ENCODE peak calls at places on chromosomes 2 and 18, in five cellular contexts. J, H, N, B and Y are unnamed samples.

GRCh38 chr2:22377251-22377650 is 1007.7 kb upstream of the KLHL29 start:
- DNase-seq in J (no peak), H (no peak), N (no peak), B (no peak), Y (no peak)

GRCh38 chr2:9178905-9179571 is 27.6 kb upstream of the ASAP2 start:
- DNase-seq in J (no peak), H (peak), N (no peak), B (peak), Y (no peak)

GRCh38 chr18:61957801-61958516 is 65.2 kb upstream of the RNF152 start:
- DNase-seq in J (no peak), H (no peak), N (no peak), B (no peak), Y (no peak)

GRCh38 chr18:46609048-46609447 is 48.0 kb downstream of the LOXHD1 start:
- DNase-seq in J (no peak), H (no peak), N (no peak), B (no peak), Y (no peak)

GRCh38 chr2:107072150-107072940 is 186.4 kb upstream of the ST6GAL2 start:
- DNase-seq in J (no peak), H (no peak), N (no peak), B (no peak), Y (no peak)

GRCh38 chr2:240433973-240434727 is 1.3 kb upstream of the GPC1 start:
- DNase-seq in J (no peak), H (peak), N (no peak), B (no peak), Y (no peak)

GRCh38 chr18:23151414-23152099 is 16.3 kb downstream of the CABLES1 start:
- DNase-seq in J (no peak), H (no peak), N (no peak), B (no peak), Y (no peak)

GRCh38 chr2:179429060-179429471 is 164.4 kb upstream of the SESTD1 start:
- DNase-seq in J (no peak), H (no peak), N (no peak), B (no peak), Y (no peak)

GRCh38 chr2:26572589-26572988 is 68.6 kb downstream of the CIB4 start:
- DNase-seq in J (no peak), H (no peak), N (no peak), B (no peak), Y (no peak)

GRCh38 chr2:209536363-209536762 is 112.5 kb downstream of the MAP2 start:
- DNase-seq in J (no peak), H (no peak), N (no peak), B (no peak), Y (no peak)

GRCh38 chr2:102027036-102027702 is 35.4 kb downstream of the IL1R2 start:
- DNase-seq in J (no peak), H (peak), N (no peak), B (no peak), Y (no peak)

GRCh38 chr2:218323526-218324472 is 31.5 kb upstream of the TMBIM1 start:
- DNase-seq in J (no peak), H (peak), N (no peak), B (peak), Y (peak)

GRCh38 chr2:39730685-39731302 is 48.3 kb downstream of the THUMPD2 start:
- DNase-seq in J (no peak), H (no peak), N (no peak), B (no peak), Y (peak)

GRCh38 chr18:50956116-50956515 is 11.7 kb upstream of the ELAC1 start:
- DNase-seq in J (no peak), H (no peak), N (no peak), B (no peak), Y (no peak)

GRCh38 chr2:160970052-160970846 is 190.0 kb upstream of the TANK start:
- DNase-seq in J (no peak), H (peak), N (no peak), B (peak), Y (no peak)

GRCh38 chr18:50194623-50195532 is at the start of gene MYO5B:
- DNase-seq in J (peak), H (no peak), N (no peak), B (peak), Y (peak)

GRCh38 chr2:202764991-202765390 is 106.6 kb downstream of the ICA1L start:
- DNase-seq in J (no peak), H (no peak), N (no peak), B (no peak), Y (no peak)

GRCh38 chr2:202778217-202778616 is 93.3 kb downstream of the ICA1L start:
- DNase-seq in J (no peak), H (no peak), N (no peak), B (no peak), Y (peak)

GRCh38 chr2:205975082-205975949 is 110.7 kb downstream of the INO80D start:
- DNase-seq in J (no peak), H (no peak), N (peak), B (no peak), Y (peak)

GRCh38 chr2:190695739-190696138 is 46.9 kb downstream of the NAB1 start:
- DNase-seq in J (no peak), H (no peak), N (no peak), B (no peak), Y (no peak)

GRCh38 chr2:39216495-39217191 is 27.1 kb downstream of the CDKL4 start:
- DNase-seq in J (no peak), H (no peak), N (no peak), B (no peak), Y (no peak)

GRCh38 chr18:28584726-28585125 is 407.8 kb upstream of the CDH2 start:
- DNase-seq in J (no peak), H (peak), N (no peak), B (no peak), Y (no peak)

GRCh38 chr2:42974697-42975357 is 182.4 kb upstream of the HAAO start:
- DNase-seq in J (peak), H (peak), N (peak), B (peak), Y (peak)

GRCh38 chr2:232441147-232441651 is 14.8 kb upstream of the ALPI start:
- DNase-seq in J (no peak), H (no peak), N (no peak), B (no peak), Y (no peak)

GRCh38 chr2:232437130-232437620 is 18.8 kb upstream of the ALPI start:
- DNase-seq in J (no peak), H (no peak), N (no peak), B (no peak), Y (no peak)

GRCh38 chr2:232438051-232438450 is 17.9 kb upstream of the ALPI start:
- DNase-seq in J (no peak), H (no peak), N (no peak), B (no peak), Y (no peak)

GRCh38 chr2:232438951-232439757 is 16.8 kb upstream of the ALPI start:
- DNase-seq in J (no peak), H (no peak), N (no peak), B (peak), Y (no peak)

GRCh38 chr2:232439758-232440135 is 16.2 kb upstream of the ALPI start:
- DNase-seq in J (no peak), H (no peak), N (no peak), B (no peak), Y (peak)
- TF ChIP-seq CTCF in J (peak), H (peak), N (peak), B (no peak), Y (peak)

GRCh38 chr2:126399001-126399400 is 257.0 kb upstream of the GYPC start:
- DNase-seq in J (no peak), H (no peak), N (no peak), B (no peak), Y (no peak)
- TF ChIP-seq CTCF in J (peak), H (no peak), N (no peak), B (no peak), Y (peak)

GRCh38 chr18:8374652-8375051 is 234.6 kb upstream of the RAB12 start:
- DNase-seq in J (no peak), H (no peak), N (no peak), B (no peak), Y (no peak)
- TF ChIP-seq CTCF in J (no peak), H (no peak), N (no peak), B (no peak), Y (no peak)

GRCh38 chr2:83817511-83817910 is 641.6 kb downstream of the SUCLG1 start:
- DNase-seq in J (no peak), H (peak), N (no peak), B (no peak), Y (no peak)
- TF ChIP-seq CTCF in J (peak), H (peak), N (peak), B (no peak), Y (peak)

DNA sequence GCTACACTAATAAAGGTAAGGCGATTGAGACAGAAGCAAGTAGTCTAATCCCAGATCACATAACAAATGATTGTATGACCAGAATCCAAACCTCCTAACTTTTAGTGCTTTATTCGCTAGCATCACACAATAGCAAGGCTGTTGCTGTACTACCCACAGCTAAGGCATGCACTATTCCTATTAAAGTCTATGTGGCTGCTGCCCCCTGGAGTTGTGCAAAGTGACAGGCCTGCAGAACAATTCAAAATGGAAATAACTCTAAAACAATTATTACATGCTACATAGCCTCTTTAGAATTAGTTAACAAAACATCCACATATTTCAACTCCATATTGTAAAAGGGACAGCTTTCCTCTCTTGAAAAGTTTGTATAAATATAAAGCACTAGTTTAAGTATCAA is 6.0 kb downstream of the ERBB4 start:
- DNase-seq in J (no peak), H (no peak), N (no peak), B (no peak), Y (no peak)
- TF ChIP-seq CTCF in J (peak), H (no peak), N (peak), B (no peak), Y (peak)

DNA sequence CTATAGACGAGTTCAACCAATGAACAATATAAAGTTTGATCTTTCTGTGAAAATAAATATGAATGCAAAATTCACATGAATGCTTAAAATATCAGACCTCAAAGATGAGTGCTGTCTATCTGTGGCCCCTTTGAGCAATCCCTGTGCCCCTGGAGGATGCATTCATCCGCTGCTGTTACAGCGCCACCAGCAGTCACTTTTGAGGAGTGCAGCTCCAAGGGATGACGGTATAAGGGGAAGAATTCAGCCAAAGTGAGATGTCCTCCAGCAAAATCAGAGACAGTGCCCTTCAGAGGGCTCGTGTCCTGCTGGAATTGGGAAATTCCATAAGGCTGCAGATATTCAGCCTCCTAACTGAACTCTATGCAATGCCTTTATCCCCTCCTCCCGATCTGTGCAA is 12.0 kb upstream of the CHRNA1 start:
- DNase-seq in J (no peak), H (no peak), N (no peak), B (no peak), Y (no peak)
- TF ChIP-seq CTCF in J (peak), H (peak), N (peak), B (no peak), Y (peak)

DNA sequence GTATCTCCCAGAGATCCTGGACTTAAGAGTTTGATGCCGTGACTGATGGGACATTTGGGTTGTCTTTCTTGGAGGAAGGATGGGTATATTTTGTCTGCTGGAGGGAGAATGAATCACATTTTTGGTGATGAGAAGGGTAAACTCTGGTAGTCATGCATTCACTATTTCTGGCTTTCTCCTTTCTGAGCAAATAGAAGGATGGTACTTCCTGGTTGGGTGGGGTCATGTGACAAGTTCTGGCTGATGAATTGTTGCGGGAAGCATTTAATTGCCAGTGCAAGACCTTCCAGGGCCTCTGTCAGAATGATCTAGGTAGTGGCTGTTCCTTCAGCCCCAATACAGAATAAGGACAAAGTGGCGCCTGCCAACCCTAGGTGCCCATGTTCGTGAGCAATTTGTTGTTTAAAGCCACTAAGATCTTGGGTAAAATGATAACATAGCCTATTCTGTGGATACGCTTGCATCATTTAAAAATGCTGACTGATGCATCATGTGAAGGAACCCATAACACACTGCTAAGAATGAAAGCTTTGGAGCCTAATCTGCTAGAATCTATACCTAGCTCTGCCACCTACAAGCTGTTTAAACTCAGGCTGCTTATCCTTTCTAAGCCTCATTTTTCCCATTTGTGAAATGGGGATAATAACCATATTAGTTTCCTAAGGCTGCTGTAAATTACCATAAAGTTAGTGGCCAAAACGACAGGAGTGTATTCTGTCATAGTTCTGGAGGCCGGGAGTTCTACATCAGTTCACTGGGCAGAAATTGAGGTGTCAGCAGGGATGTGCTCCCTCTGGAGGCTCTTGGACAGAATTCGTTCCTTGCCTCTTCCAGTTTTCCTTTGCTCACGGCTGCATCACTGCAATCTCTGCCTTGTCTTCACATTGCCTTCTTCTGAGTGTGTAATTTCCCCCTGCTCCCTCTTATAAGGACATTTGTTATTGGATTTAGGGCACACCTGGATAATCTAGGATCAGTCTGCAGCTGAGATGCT is 281.3 kb downstream of the AGPS start:
- DNase-seq in J (no peak), H (no peak), N (no peak), B (no peak), Y (no peak)
- TF ChIP-seq CTCF in J (peak), H (peak), N (no peak), B (no peak), Y (no peak)

DNA sequence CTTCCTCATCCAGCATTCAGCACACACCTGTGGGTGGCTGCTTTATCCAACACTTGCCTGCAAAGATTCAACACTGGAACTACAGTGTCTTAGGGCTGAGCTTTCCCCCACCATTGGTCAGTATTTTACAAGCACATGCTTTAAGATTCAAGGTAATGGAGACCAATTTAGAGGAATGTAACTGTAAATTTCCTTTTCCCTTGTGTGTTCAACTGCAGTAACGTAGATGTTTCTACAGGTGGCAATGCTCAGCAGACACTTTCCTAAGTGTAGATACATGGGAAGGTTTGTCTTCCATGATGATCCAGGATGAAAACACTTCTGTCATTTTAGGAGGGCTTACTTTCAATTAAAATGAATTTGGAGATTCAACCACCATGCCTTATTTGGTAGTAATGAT is 143.6 kb upstream of the PXDN start:
- DNase-seq in J (no peak), H (peak), N (no peak), B (no peak), Y (no peak)
- TF ChIP-seq CTCF in J (peak), H (peak), N (peak), B (peak), Y (peak)